ENCODE peak calls at places on chromosomes 13 and 19, in ten cellular contexts. O is astrocyte of the cerebellum, K is Calu3, D is hepatocyte, E is HL-60, I is progenitor cell of endocrine pancreas, U is fibroblast of lung, X is neural crest cell, R is fibroblast of the aortic adventitia, A is left ventricle myocardium inferior. Z is an unnamed sample.

GRCh38 chr13:28161370-28161769 is 23.0 kb downstream of the PAN3 start:
- DNase-seq in O (no peak), I (no peak), D (peak; percentile 71), A (no peak), K (no peak), E (no peak), U (peak; percentile 71), R (peak; percentile 12), X (no peak), Z (no peak)

GRCh38 chr13:29676941-29677452 is 81.5 kb upstream of the SLC7A1 start:
- DNase-seq in X (no peak), D (no peak), R (peak; percentile 21), I (no peak), U (peak; percentile 59), K (peak; percentile 10), E (no peak), A (no peak), O (no peak), Z (no peak)

GRCh38 chr19:56111601-56112312 is 9.3 kb downstream of the ZNF787 start:
- DNase-seq in O (no peak), U (no peak), A (peak; percentile 53), E (peak; percentile 95), X (no peak), I (no peak), D (no peak), R (no peak), K (peak; percentile 55), Z (no peak)

GRCh38 chr13:113982296-113982661 is 8.4 kb upstream of the C13orf46 start:
- DNase-seq in X (no peak), K (no peak), D (no peak), U (no peak), O (no peak), R (no peak), I (no peak), A (peak; percentile 5), E (no peak), Z (no peak)

GRCh38 chr19:54507824-54508223 is 5.2 kb downstream of the LAIR2 start:
- DNase-seq in K (peak; percentile 8), E (no peak), U (no peak), O (no peak), R (no peak), D (no peak), A (no peak), I (no peak), X (no peak), Z (no peak)

GRCh38 chr13:112962911-112963625 is 5.9 kb upstream of the MCF2L start:
- DNase-seq in O (no peak), U (no peak), X (no peak), A (no peak), E (no peak), K (no peak), I (no peak), R (no peak), D (no peak), Z (no peak)

GRCh38 chr19:1445185-1445931 is 4.6 kb upstream of the APC2 start:
- DNase-seq in K (peak; percentile 72), A (peak; percentile 66), E (peak; percentile 50), I (peak; percentile 73), R (peak; percentile 30), U (no peak), D (peak; percentile 86), X (peak; percentile 83), O (no peak), Z (peak; percentile 88)

GRCh38 chr19:2536461-2536860 is 60.5 kb downstream of the GADD45B start:
- DNase-seq in I (no peak), E (no peak), D (no peak), X (no peak), R (peak; percentile 31), U (no peak), K (no peak), O (no peak), A (no peak), Z (no peak)

GRCh38 chr19:12664406-12665280 is 1.9 kb downstream of the MAN2B1 start:
- DNase-seq in A (no peak), O (no peak), I (no peak), R (no peak), U (no peak), X (no peak), D (no peak), E (no peak), K (no peak), Z (no peak)

GRCh38 chr19:41871573-41872383 is 5.3 kb upstream of the CD79A start:
- DNase-seq in R (no peak), D (no peak), K (no peak), X (no peak), A (peak; percentile 23), U (no peak), O (no peak), I (no peak), E (peak; percentile 96), Z (no peak)

GRCh38 chr13:113889467-113889866 is 25.6 kb upstream of the GAS6 start:
- DNase-seq in A (no peak), D (no peak), X (no peak), E (no peak), K (no peak), U (no peak), O (no peak), R (no peak), I (no peak), Z (no peak)

GRCh38 chr13:99857738-99858137 is 113.8 kb downstream of the ZIC5 start:
- DNase-seq in O (no peak), U (no peak), X (no peak), D (no peak), K (no peak), R (no peak), A (no peak), I (no peak), E (no peak), Z (no peak)

GRCh38 chr19:3146677-3147100 is 10.9 kb downstream of the GNA15 start:
- DNase-seq in R (no peak), X (peak; percentile 63), K (peak; percentile 42), U (no peak), E (peak; percentile 60), A (no peak), I (peak; percentile 43), D (no peak), O (no peak), Z (no peak)

DNA sequence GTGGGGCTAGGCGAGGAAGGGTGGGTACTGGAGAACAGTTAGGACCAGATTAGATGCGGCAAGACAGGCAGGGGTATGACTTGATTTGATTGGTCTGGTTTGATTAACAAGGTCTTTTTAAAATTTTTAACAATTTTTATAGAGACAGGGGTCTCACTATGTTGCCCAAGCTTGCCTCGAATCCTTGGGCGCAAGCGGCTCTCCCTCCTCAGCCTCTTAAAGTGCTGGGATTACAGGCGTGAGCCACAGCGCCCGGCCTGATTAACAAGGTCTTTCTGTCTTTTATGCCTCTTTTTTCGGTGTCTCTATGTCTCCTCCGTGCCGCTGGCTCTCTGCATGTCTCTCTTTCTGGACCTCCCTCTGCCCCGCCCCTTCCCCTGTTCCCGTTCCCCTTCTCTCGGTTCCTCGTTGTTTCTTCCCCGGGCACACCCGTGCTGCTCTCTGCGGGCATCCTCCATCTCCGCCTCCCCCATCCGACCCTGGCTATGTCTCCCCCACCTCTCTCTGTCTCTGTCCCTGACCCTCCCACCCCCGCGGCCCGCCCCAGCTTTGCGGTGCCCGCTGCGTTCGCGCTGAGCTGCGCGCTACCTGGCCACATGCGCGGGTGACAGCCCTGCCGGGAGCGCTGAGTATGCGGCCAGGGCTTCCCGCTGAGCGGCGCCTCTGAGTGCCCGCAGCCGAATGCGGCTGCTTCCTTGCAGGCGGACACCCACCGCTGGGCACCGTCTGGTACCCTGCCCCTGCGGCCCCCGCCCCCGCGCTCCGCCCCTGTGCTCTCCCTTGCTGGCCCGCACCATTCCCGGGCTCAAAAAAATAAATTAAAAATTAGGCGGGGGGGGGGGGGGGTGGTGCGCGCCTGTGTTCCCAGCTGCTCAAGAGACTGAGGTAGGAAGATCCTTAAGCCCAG is 8.1 kb upstream of the SDHAF1 start:
- DNase-seq in D (peak; percentile 34), E (peak; percentile 78), I (no peak), R (no peak), O (no peak), U (no peak), K (peak; percentile 49), A (peak; percentile 50), X (no peak), Z (no peak)
- TF ChIP-seq CTCF in D (peak; percentile 20), E (peak; percentile 2), I (no peak), R (no peak), O (no peak), U (no peak), K (no peak), A (no peak), X (no peak), Z (no peak)

DNA sequence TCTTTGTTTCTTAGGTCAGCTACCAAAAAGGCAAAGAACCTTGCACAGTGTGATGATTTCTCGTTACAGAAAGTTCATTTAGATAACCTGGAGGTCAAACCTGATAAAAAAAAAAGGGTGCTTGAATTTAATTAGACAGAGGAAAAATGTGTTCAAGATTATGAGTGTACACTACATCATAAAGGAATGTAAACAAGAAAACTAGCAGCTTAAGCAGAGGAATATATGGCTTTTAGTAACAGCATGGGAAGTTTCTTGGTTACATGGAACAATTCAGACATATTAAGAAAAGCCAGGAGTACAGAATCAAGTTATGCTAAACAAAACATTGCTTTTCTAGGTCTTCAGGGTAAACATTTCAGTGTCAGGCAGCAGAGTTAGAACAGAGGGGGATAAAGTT is 32.9 kb downstream of the ING1 start:
- DNase-seq in X (no peak), D (no peak), O (no peak), U (peak; percentile 7), K (no peak), I (no peak), A (no peak), R (no peak), E (no peak), Z (no peak)
- TF ChIP-seq CTCF in X (no peak), D (no peak), O (no peak), U (no peak), K (no peak), I (no peak), A (no peak), R (no peak), E (no peak), Z (no peak)

GRCh38 chr19:46017095-46017429 is 5.8 kb downstream of the PGLYRP1 start:
- DNase-seq in I (no peak), K (no peak), O (no peak), X (no peak), U (no peak), A (no peak), D (no peak), E (no peak), R (no peak), Z (no peak)
- TF ChIP-seq CTCF in I (no peak), K (peak; percentile 42), O (no peak), X (peak; percentile 4), U (no peak), A (peak; percentile 33), D (no peak), E (no peak), R (no peak), Z (peak; percentile 56)

GRCh38 chr13:72293206-72293605 is 426.2 kb upstream of the DACH1 start:
- DNase-seq in D (no peak), X (no peak), R (no peak), U (peak; percentile 49), I (no peak), A (no peak), E (no peak), O (no peak), K (no peak), Z (no peak)

GRCh38 chr13:72296246-72296645 is 429.2 kb upstream of the DACH1 start:
- DNase-seq in O (no peak), X (no peak), U (no peak), E (no peak), R (no peak), K (no peak), I (no peak), A (no peak), D (no peak), Z (no peak)

GRCh38 chr13:72295173-72295572 is 428.2 kb upstream of the DACH1 start:
- DNase-seq in U (peak; percentile 88), D (no peak), E (no peak), K (no peak), O (peak; percentile 46), A (no peak), R (peak; percentile 20), X (no peak), I (no peak), Z (no peak)

GRCh38 chr13:72290962-72291681 is 424.1 kb upstream of the DACH1 start:
- DNase-seq in R (peak; percentile 1), O (peak; percentile 74), E (no peak), I (no peak), D (no peak), X (no peak), U (peak; percentile 95), K (peak; percentile 1), A (no peak), Z (no peak)
- TF ChIP-seq CTCF in R (no peak), O (peak; percentile 43), E (no peak), I (no peak), D (no peak), X (no peak), U (no peak), K (no peak), A (no peak), Z (no peak)